ENCODE peak calls at places on chromosomes 5 and 9, in nine cellular contexts. W is GM06990; V is CD8-positive, alpha-beta T cell; L is stomach; M is AG04449; O is tibial nerve; B is right lobe of liver; C is cardiac muscle cell; Z is IMR-90. G is an unnamed sample.

GRCh38 chr9:135126480-135127187 is 39.2 kb downstream of the OLFM1 start:
- DNase-seq in W (no peak), C (no peak), O (no peak), V (peak), L (no peak), B (no peak), M (no peak), Z (no peak), G (no peak)

GRCh38 chr5:35229076-35230042 is 928 bp downstream of the PRLR start:
- DNase-seq in L (peak), M (no peak), V (no peak), O (no peak), C (peak), Z (no peak), B (peak), W (peak), G (no peak)

GRCh38 chr5:67765697-67766096 is 449.9 kb upstream of the PIK3R1 start:
- DNase-seq in Z (no peak), O (no peak), M (no peak), V (no peak), L (no peak), W (no peak), B (no peak), C (no peak), G (no peak)

GRCh38 chr5:10689391-10690081 is 71.5 kb downstream of the DAP start:
- DNase-seq in O (no peak), M (no peak), C (peak), B (no peak), W (peak), Z (peak), V (no peak), L (no peak), G (no peak)

GRCh38 chr9:125431741-125432271 is 170.2 kb downstream of the GAPVD1 start:
- DNase-seq in M (no peak), O (peak), C (peak), Z (no peak), B (no peak), W (no peak), V (no peak), L (no peak), G (no peak)

GRCh38 chr5:53820119-53820801 is 259.8 kb downstream of the NDUFS4 start:
- DNase-seq in Z (no peak), M (no peak), V (no peak), B (no peak), O (no peak), L (no peak), W (peak), C (no peak), G (no peak)

GRCh38 chr5:95843733-95844223 is 21.3 kb upstream of the GLRX start:
- DNase-seq in L (peak), Z (no peak), O (no peak), V (no peak), M (no peak), W (no peak), B (peak), C (no peak), G (peak)

GRCh38 chr9:1429328-1429727 is 379.2 kb downstream of the DMRT2 start:
- DNase-seq in V (no peak), W (no peak), L (no peak), Z (no peak), O (no peak), B (peak), C (peak), M (no peak), G (no peak)

GRCh38 chr9:14910178-14910805 is at the start of gene FREM1:
- DNase-seq in W (no peak), C (peak), V (no peak), B (peak), L (no peak), M (no peak), Z (no peak), O (peak), G (no peak)

GRCh38 chr9:137493163-137494103 is 34.3 kb upstream of the NSMF start:
- DNase-seq in V (no peak), L (no peak), Z (no peak), W (no peak), O (no peak), C (no peak), B (no peak), M (no peak), G (no peak)

GRCh38 chr9:11931109-11931508 is 762.1 kb upstream of the TYRP1 start:
- DNase-seq in M (no peak), L (no peak), W (no peak), Z (no peak), V (no peak), O (no peak), C (no peak), B (no peak), G (no peak)

GRCh38 chr9:137168907-137169763 is 716 bp downstream of the LRRC26 start:
- DNase-seq in Z (peak), W (peak), C (peak), M (no peak), B (no peak), L (peak), O (no peak), V (no peak), G (no peak)

GRCh38 chr5:125277494-125278154 is 531.2 kb upstream of the ZNF608 start:
- DNase-seq in L (no peak), B (no peak), V (no peak), W (no peak), Z (peak), M (peak), C (no peak), O (no peak), G (peak)

GRCh38 chr9:137705443-137705863 is 86.6 kb downstream of the EHMT1 start:
- DNase-seq in L (no peak), C (no peak), O (no peak), V (peak), W (peak), B (no peak), M (no peak), Z (no peak), G (no peak)

GRCh38 chr9:135885100-135885853 is 22.1 kb downstream of the CAMSAP1 start:
- DNase-seq in M (no peak), B (no peak), Z (peak), L (peak), W (no peak), O (no peak), C (no peak), V (no peak), G (no peak)

GRCh38 chr5:140796718-140797095 is 2.1 kb downstream of the PCDHA2 start:
- DNase-seq in B (no peak), W (no peak), M (no peak), C (no peak), Z (no peak), L (no peak), O (no peak), V (no peak), G (no peak)

GRCh38 chr5:140802781-140803271 is 2.0 kb downstream of the PCDHA3 start:
- DNase-seq in C (no peak), O (no peak), B (no peak), L (no peak), V (no peak), Z (no peak), W (no peak), M (no peak), G (no peak)

GRCh38 chr5:140801494-140801841 is 611 bp downstream of the PCDHA3 start:
- DNase-seq in O (no peak), Z (no peak), L (no peak), B (no peak), W (no peak), M (no peak), V (no peak), C (no peak), G (no peak)

GRCh38 chr5:140795259-140795641 is 598 bp downstream of the PCDHA2 start:
- DNase-seq in B (no peak), C (peak), L (no peak), W (no peak), Z (no peak), V (no peak), M (no peak), O (no peak), G (no peak)

DNA sequence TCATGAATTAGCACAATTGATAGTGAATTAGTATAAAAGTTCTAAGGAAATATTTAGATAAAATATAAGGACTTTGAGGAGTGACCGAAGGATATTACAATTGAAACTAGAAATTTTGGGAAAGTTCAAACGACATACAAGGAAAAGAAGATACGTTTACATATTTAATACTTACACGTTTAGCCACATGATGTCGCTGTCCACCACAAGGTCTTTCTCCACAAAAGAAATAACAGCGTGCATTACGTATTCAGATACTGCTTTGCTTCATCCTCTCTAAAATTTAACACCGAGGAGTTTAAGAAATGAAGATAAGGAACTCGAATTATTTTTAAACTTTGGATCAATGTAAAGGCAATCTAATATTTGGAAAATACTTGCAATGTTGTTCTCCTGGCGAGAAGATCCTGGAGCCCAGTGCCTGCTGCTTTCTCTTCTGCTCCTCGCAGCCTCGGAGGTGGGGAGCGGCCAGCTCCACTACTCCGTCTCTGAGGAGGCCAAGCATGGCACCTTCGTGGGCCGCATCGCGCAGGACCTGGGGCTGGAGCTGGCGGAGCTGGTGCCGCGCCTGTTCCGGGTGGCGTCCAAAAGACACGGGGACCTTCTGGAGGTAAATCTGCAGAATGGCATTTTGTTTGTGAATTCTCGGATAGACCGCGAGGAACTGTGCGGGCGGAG is at the start of gene PCDHA3:
- DNase-seq in B (no peak), W (no peak), M (no peak), L (no peak), C (no peak), O (no peak), Z (peak), V (no peak), G (no peak)
- TF ChIP-seq CTCF in B (no peak), W (no peak), M (no peak), L (no peak), C (peak), O (no peak), Z (peak), V (no peak), G (no peak)

GRCh38 chr5:72308853-72309191 is 11.2 kb downstream of the MRPS27 start:
- DNase-seq in Z (no peak), M (no peak), C (no peak), L (no peak), O (no peak), B (no peak), V (no peak), W (no peak), G (no peak)

GRCh38 chr5:72320022-72320898 is at the start of the genes MRPS27 and PTCD2:
- DNase-seq in V (peak), M (peak), B (peak), O (peak), L (peak), Z (peak), W (peak), C (peak), G (peak)

GRCh38 chr5:72314571-72315172 is 5.4 kb downstream of the MRPS27 start:
- DNase-seq in W (no peak), C (peak), Z (peak), O (no peak), M (no peak), B (peak), L (peak), V (no peak), G (no peak)
- TF ChIP-seq CTCF in W (peak), C (peak), Z (peak), O (no peak), M (no peak), B (peak), L (no peak), V (no peak), G (peak)

GRCh38 chr5:94830520-94830919 is 212.1 kb downstream of the SLF1 start:
- DNase-seq in V (no peak), C (peak), B (no peak), O (no peak), L (no peak), W (no peak), M (no peak), Z (no peak), G (no peak)
- TF ChIP-seq CTCF in V (no peak), C (peak), B (peak), O (peak), L (no peak), W (peak), M (peak), Z (peak), G (peak)

GRCh38 chr9:31119882-31120481 is 1264.5 kb upstream of the ACO1 start:
- DNase-seq in O (no peak), C (peak), V (peak), Z (no peak), L (peak), W (no peak), B (peak), M (no peak), G (no peak)
- TF ChIP-seq CTCF in O (peak), C (peak), V (peak), Z (peak), L (peak), W (peak), B (peak), M (no peak), G (no peak)

GRCh38 chr5:90173299-90174030 is 236.1 kb downstream of the CETN3 start:
- DNase-seq in C (no peak), O (no peak), V (no peak), L (no peak), M (no peak), Z (no peak), B (no peak), W (no peak), G (no peak)

GRCh38 chr5:90170231-90170630 is 239.3 kb downstream of the CETN3 start:
- DNase-seq in V (no peak), B (no peak), M (no peak), O (no peak), C (no peak), W (no peak), Z (no peak), L (no peak), G (no peak)

GRCh38 chr5:90166816-90167215 is 242.7 kb downstream of the CETN3 start:
- DNase-seq in O (no peak), B (no peak), M (no peak), C (no peak), L (no peak), W (no peak), Z (no peak), V (no peak), G (no peak)

GRCh38 chr5:90169078-90169477 is 240.5 kb downstream of the CETN3 start:
- DNase-seq in L (peak), Z (no peak), V (no peak), B (no peak), M (no peak), C (no peak), W (no peak), O (no peak), G (no peak)

GRCh38 chr5:90168399-90168798 is 241.2 kb downstream of the CETN3 start:
- DNase-seq in W (no peak), V (no peak), O (no peak), M (no peak), Z (no peak), L (no peak), B (no peak), C (no peak), G (no peak)
- TF ChIP-seq CTCF in W (no peak), V (no peak), O (no peak), M (no peak), Z (no peak), L (no peak), B (no peak), C (no peak), G (no peak)

GRCh38 chr5:151298465-151298864 is 5.1 kb downstream of the SLC36A3 start:
- DNase-seq in C (no peak), L (no peak), V (no peak), W (no peak), B (no peak), Z (no peak), M (no peak), O (no peak), G (no peak)

GRCh38 chr5:151295801-151296477 is 7.6 kb downstream of the SLC36A3 start:
- DNase-seq in L (no peak), B (no peak), W (no peak), M (no peak), C (no peak), Z (no peak), V (no peak), O (no peak), G (no peak)

GRCh38 chr5:151296974-151297373 is 6.6 kb downstream of the SLC36A3 start:
- DNase-seq in Z (no peak), W (no peak), V (no peak), M (no peak), L (no peak), O (no peak), B (no peak), C (no peak), G (no peak)

GRCh38 chr5:151296478-151296830 is 7.1 kb downstream of the SLC36A3 start:
- DNase-seq in V (no peak), W (no peak), Z (no peak), L (no peak), B (no peak), C (no peak), O (no peak), M (no peak), G (no peak)

GRCh38 chr5:151298063-151298462 is 5.5 kb downstream of the SLC36A3 start:
- DNase-seq in C (peak), M (no peak), Z (peak), V (no peak), L (no peak), B (no peak), W (no peak), O (no peak), G (peak)
- TF ChIP-seq CTCF in C (peak), M (no peak), Z (peak), V (no peak), L (peak), B (peak), W (no peak), O (no peak), G (peak)

DNA sequence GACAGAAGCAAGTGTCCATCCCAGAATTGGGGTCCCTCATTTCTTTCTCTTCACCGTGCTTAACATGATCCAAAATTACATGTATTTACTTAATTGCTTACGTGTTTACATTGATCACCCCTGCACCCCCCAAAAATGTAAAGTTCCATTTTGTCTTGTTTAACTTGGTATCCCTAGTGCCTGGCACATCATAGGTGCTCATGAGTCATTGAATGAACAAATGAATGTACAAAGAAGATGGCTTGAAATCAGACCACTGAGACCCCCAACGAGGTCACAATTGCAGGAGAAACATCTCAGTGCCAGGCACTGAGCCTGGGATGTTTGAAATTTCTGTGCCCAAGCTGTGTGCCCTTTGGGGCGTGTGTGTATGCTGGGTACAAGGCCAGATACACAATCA is 45.2 kb upstream of the NDFIP1 start:
- DNase-seq in Z (no peak), W (no peak), V (no peak), C (no peak), O (no peak), M (no peak), L (no peak), B (no peak), G (no peak)
- TF ChIP-seq CTCF in Z (no peak), W (no peak), V (no peak), C (no peak), O (no peak), M (no peak), L (no peak), B (no peak), G (no peak)

GRCh38 chr5:175444060-175444904 is at the start of gene DRD1:
- DNase-seq in Z (peak), W (peak), C (peak), V (peak), O (no peak), M (no peak), L (peak), B (peak), G (no peak)
- TF ChIP-seq CTCF in Z (peak), W (peak), C (peak), V (peak), O (peak), M (peak), L (peak), B (peak), G (peak)

GRCh38 chr5:140240987-140241706 is 61.8 kb downstream of the PFDN1 start:
- DNase-seq in V (no peak), B (peak), Z (peak), O (peak), M (peak), W (no peak), C (peak), L (peak), G (peak)

GRCh38 chr5:140242890-140243585 is 59.9 kb downstream of the PFDN1 start:
- DNase-seq in W (no peak), Z (no peak), V (no peak), C (no peak), B (no peak), O (no peak), L (peak), M (no peak), G (no peak)

GRCh38 chr5:140243855-140244254 is 59.0 kb downstream of the PFDN1 start:
- DNase-seq in M (no peak), C (no peak), O (no peak), Z (no peak), V (no peak), L (peak), W (no peak), B (no peak), G (no peak)

GRCh38 chr5:140239939-140240700 is 62.8 kb downstream of the PFDN1 start:
- DNase-seq in O (no peak), W (peak), L (peak), M (no peak), Z (peak), C (peak), B (peak), V (peak), G (no peak)

DNA sequence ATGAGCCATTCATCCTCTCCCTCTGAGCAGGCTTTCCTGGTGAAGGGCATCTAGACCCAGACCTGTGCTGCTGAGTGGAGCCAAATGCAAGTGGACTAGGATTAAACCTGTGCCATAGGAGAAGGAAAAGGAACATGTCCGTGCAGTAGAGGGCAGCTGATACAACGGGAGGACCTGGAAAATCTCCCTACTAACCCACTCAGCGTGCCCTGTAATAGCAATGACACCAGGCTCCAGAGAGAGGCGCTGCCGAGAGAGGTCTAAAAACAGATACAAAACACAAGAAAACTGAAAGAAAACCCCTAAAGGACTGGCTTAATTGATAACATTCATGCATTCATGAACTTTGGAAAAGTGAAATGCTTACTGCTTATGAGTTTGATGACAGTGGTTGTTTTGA is 60.8 kb downstream of the PFDN1 start:
- DNase-seq in L (no peak), V (no peak), Z (no peak), O (no peak), C (no peak), B (no peak), W (no peak), M (no peak), G (no peak)
- TF ChIP-seq CTCF in L (no peak), V (no peak), Z (peak), O (no peak), C (peak), B (no peak), W (peak), M (no peak), G (peak)

GRCh38 chr5:81208904-81209303 is 24.2 kb upstream of the CKMT2 start:
- DNase-seq in C (no peak), V (no peak), B (no peak), M (no peak), W (no peak), Z (peak), L (no peak), O (no peak), G (no peak)

GRCh38 chr5:81205058-81205457 is 28.1 kb upstream of the CKMT2 start:
- DNase-seq in W (no peak), L (no peak), M (no peak), B (no peak), C (no peak), O (no peak), V (no peak), Z (no peak), G (no peak)

GRCh38 chr5:81209386-81209785 is 23.7 kb upstream of the CKMT2 start:
- DNase-seq in L (no peak), O (no peak), Z (no peak), C (no peak), V (no peak), W (no peak), B (no peak), M (no peak), G (no peak)

GRCh38 chr5:81204205-81204604 is 28.9 kb upstream of the CKMT2 start:
- DNase-seq in W (no peak), O (no peak), B (no peak), C (no peak), Z (no peak), M (no peak), V (no peak), L (no peak), G (no peak)

GRCh38 chr5:81207009-81207408 is 26.1 kb upstream of the CKMT2 start:
- DNase-seq in B (no peak), O (no peak), L (no peak), V (no peak), Z (peak), W (no peak), M (no peak), C (peak), G (no peak)
- TF ChIP-seq CTCF in B (no peak), O (no peak), L (no peak), V (no peak), Z (peak), W (peak), M (peak), C (peak), G (peak)

G was measured in AG09319.